ENCODE peak calls at places on chromosomes 5 and 9, in five cellular contexts. F is RWPE1; L is NCI-H446 treated with DMSO at 0.1 percent for 48 hours; O is heart left ventricle; M is activated naive CD8-positive, alpha-beta T cell treated with anti-CD3 and anti-CD28 coated beads, Interleukin-2, amount 50 U/mL, for 24 hours. G is an unnamed sample.

GRCh38 chr5:160245506-160246100 is 16.3 kb downstream of the FABP6 start:
- DNase-seq in F (no peak), L (no peak), O (no peak), M (no peak), G (no peak)

GRCh38 chr5:56358703-56359428 is 125.7 kb upstream of the ANKRD55 start:
- DNase-seq in F (no peak), L (no peak), O (peak), M (no peak), G (no peak)

GRCh38 chr5:36897616-36898015 is 21.0 kb downstream of the NIPBL start:
- DNase-seq in F (peak), L (no peak), O (no peak), M (no peak), G (no peak)

GRCh38 chr5:149937610-149938009 is 7.0 kb downstream of the PDE6A start:
- DNase-seq in F (peak), L (peak), O (no peak), M (no peak), G (no peak)

GRCh38 chr5:163473613-163474243 is 13.3 kb downstream of the HMMR start:
- DNase-seq in F (peak), L (no peak), O (no peak), M (no peak), G (no peak)

GRCh38 chr9:133171161-133171955 is 7.6 kb upstream of the GBGT1 start:
- DNase-seq in F (no peak), L (no peak), O (no peak), M (no peak), G (no peak)

GRCh38 chr5:124652514-124652819 is 94.0 kb downstream of the ZNF608 start:
- DNase-seq in F (no peak), L (no peak), O (no peak), M (no peak), G (no peak)

GRCh38 chr5:173306695-173307094 is 21.5 kb downstream of the STC2 start:
- DNase-seq in F (no peak), L (no peak), O (no peak), M (no peak), G (no peak)

GRCh38 chr5:181152406-181152805 is 5.0 kb downstream of the OR2V2 start:
- DNase-seq in F (peak), L (no peak), O (no peak), M (no peak), G (no peak)

GRCh38 chr5:156515121-156515520 is 188.2 kb downstream of the SGCD start:
- DNase-seq in F (no peak), L (no peak), O (no peak), M (no peak), G (no peak)

GRCh38 chr5:123089971-123090640 is 1.1 kb downstream of the PRDM6 start:
- DNase-seq in F (no peak), L (no peak), O (no peak), M (no peak), G (no peak)

GRCh38 chr5:79318935-79319614 is 83.1 kb downstream of the JMY start:
- DNase-seq in F (peak), L (no peak), O (no peak), M (no peak), G (no peak)

GRCh38 chr5:172740483-172741205 is 30.4 kb downstream of the DUSP1 start:
- DNase-seq in F (peak), L (peak), O (peak), M (no peak), G (no peak)

GRCh38 chr9:114803459-114803858 is 2.4 kb downstream of the TNFSF15 start:
- DNase-seq in F (no peak), L (no peak), O (no peak), M (no peak), G (no peak)

GRCh38 chr9:121704281-121704680 is 52.8 kb downstream of the DAB2IP start:
- DNase-seq in F (no peak), L (no peak), O (no peak), M (no peak), G (no peak)

GRCh38 chr5:145510324-145510723 is 324.8 kb downstream of the PRELID2 start:
- DNase-seq in F (no peak), L (no peak), O (no peak), M (no peak), G (no peak)

GRCh38 chr9:33435821-33436277 is 11.5 kb downstream of the AQP3 start:
- DNase-seq in F (no peak), L (no peak), O (no peak), M (no peak), G (no peak)

GRCh38 chr9:97398999-97399758 is 12.7 kb upstream of the TDRD7 start:
- DNase-seq in F (peak), L (no peak), O (peak), M (peak), G (peak)

GRCh38 chr9:136202449-136203405 is 2.2 kb downstream of the LHX3 start:
- DNase-seq in F (no peak), L (no peak), O (no peak), M (no peak), G (no peak)

GRCh38 chr5:107875834-107876233 is 205.1 kb upstream of the EFNA5 start:
- DNase-seq in F (peak), L (no peak), O (no peak), M (no peak), G (no peak)

GRCh38 chr9:129708799-129709198 is 43.4 kb downstream of the PRRX2 start:
- DNase-seq in F (no peak), L (no peak), O (no peak), M (no peak), G (no peak)

GRCh38 chr9:113926211-113926610 is 50.1 kb downstream of the ZNF618 start:
- DNase-seq in F (no peak), L (no peak), O (no peak), M (no peak), G (no peak)

GRCh38 chr5:72364186-72364585 is 44.0 kb downstream of the PTCD2 start:
- DNase-seq in F (no peak), L (no peak), O (no peak), M (no peak), G (no peak)

GRCh38 chr5:88664630-88665029 is 218.4 kb downstream of the MEF2C start:
- DNase-seq in F (no peak), L (no peak), O (no peak), M (no peak), G (no peak)

GRCh38 chr5:53430618-53431252 is 49.7 kb upstream of the FST start:
- DNase-seq in F (peak), L (no peak), O (no peak), M (no peak), G (no peak)

GRCh38 chr5:84372066-84372700 is 12.5 kb downstream of the EDIL3 start:
- DNase-seq in F (no peak), L (peak), O (no peak), M (no peak), G (no peak)

GRCh38 chr5:121429761-121430160 is 421.9 kb upstream of the FTMT start:
- DNase-seq in F (no peak), L (no peak), O (no peak), M (no peak), G (no peak)

G was measured in activated naive CD4-positive, alpha-beta T cell treated with Interleukin-2 at 50 U/mL for 16 hours.